ENCODE peak calls at places on chromosome 22, in eight cellular contexts. M, D, H, L, F, U, O and C are unnamed samples.

GRCh38 chr22:25898707-25899365 is 156.8 kb downstream of the MYO18B start:
- DNase-seq in M (no peak), D (no peak), H (no peak), L (no peak), F (no peak), U (no peak), O (no peak), C (no peak)

GRCh38 chr22:46535876-46536558 is 1.4 kb downstream of the CELSR1 start:
- DNase-seq in M (no peak), D (no peak), H (no peak), L (no peak), F (no peak), U (no peak), O (no peak), C (no peak)

GRCh38 chr22:47632646-47633045 is 870.2 kb downstream of the TBC1D22A start:
- DNase-seq in M (no peak), D (no peak), H (no peak), L (no peak), F (no peak), U (no peak), O (no peak), C (no peak)

GRCh38 chr22:19579113-19579811 is 55.1 kb upstream of the CLDN5 start:
- DNase-seq in M (no peak), D (no peak), H (no peak), L (no peak), F (no peak), U (no peak), O (no peak), C (no peak)

GRCh38 chr22:41517172-41518047 is 26.9 kb downstream of the POLR3H start:
- DNase-seq in M (peak; percentile 80), D (peak; percentile 22), H (peak; percentile 73), L (no peak), F (peak; percentile 34), U (no peak), O (no peak), C (peak; percentile 33)

GRCh38 chr22:23063539-23064380 is 6.6 kb upstream of the GNAZ start:
- DNase-seq in M (peak; percentile 41), D (no peak), H (no peak), L (no peak), F (no peak), U (no peak), O (no peak), C (no peak)

GRCh38 chr22:47891609-47892008 is 1129.2 kb downstream of the TBC1D22A start:
- DNase-seq in M (no peak), D (no peak), H (no peak), L (no peak), F (no peak), U (no peak), O (no peak), C (no peak)

GRCh38 chr22:20065896-20066616 is 14.0 kb upstream of the DGCR8 start:
- DNase-seq in M (no peak), D (no peak), H (no peak), L (no peak), F (no peak), U (no peak), O (no peak), C (no peak)

GRCh38 chr22:38314992-38315800 is 2.0 kb downstream of the CSNK1E start:
- DNase-seq in M (no peak), D (no peak), H (no peak), L (no peak), F (no peak), U (no peak), O (no peak), C (peak; percentile 26)

GRCh38 chr22:43203471-43203981 is 16.6 kb upstream of the TTLL12 start:
- DNase-seq in M (no peak), D (no peak), H (no peak), L (no peak), F (no peak), U (no peak), O (no peak), C (no peak)

GRCh38 chr22:27416553-27417427 is 384.8 kb downstream of the MN1 start:
- DNase-seq in M (peak; percentile 59), D (no peak), H (no peak), L (peak; percentile 26), F (peak; percentile 69), U (no peak), O (no peak), C (no peak)

GRCh38 chr22:44143596-44143995 is 37.1 kb upstream of the PARVG start:
- DNase-seq in M (no peak), D (no peak), H (no peak), L (no peak), F (no peak), U (no peak), O (no peak), C (no peak)

GRCh38 chr22:17402304-17402703 is 33.0 kb downstream of the CECR2 start:
- DNase-seq in M (no peak), D (no peak), H (no peak), L (no peak), F (no peak), U (no peak), O (no peak), C (no peak)

GRCh38 chr22:40423246-40423753 is 52.9 kb downstream of the SGSM3 start:
- DNase-seq in M (peak; percentile 27), D (no peak), H (no peak), L (no peak), F (no peak), U (no peak), O (no peak), C (no peak)

GRCh38 chr22:35882226-35883027 is 146.2 kb downstream of the RBFOX2 start:
- DNase-seq in M (no peak), D (no peak), H (no peak), L (no peak), F (no peak), U (no peak), O (no peak), C (no peak)

GRCh38 chr22:49269928-49270327 is 557.7 kb downstream of the BRD1 start:
- DNase-seq in M (no peak), D (no peak), H (no peak), L (no peak), F (no peak), U (no peak), O (no peak), C (no peak)

GRCh38 chr22:48234011-48234410 is 1471.6 kb downstream of the TBC1D22A start:
- DNase-seq in M (no peak), D (no peak), H (peak; percentile 28), L (no peak), F (no peak), U (no peak), O (no peak), C (no peak)

GRCh38 chr22:33823552-33823951 is 96.7 kb downstream of the LARGE1 start:
- DNase-seq in M (no peak), D (no peak), H (no peak), L (no peak), F (peak; percentile 75), U (no peak), O (no peak), C (no peak)

GRCh38 chr22:24950272-24950902 is 2.1 kb upstream of the KIAA1671 start:
- DNase-seq in M (no peak), D (peak; percentile 43), H (no peak), L (no peak), F (peak; percentile 26), U (no peak), O (no peak), C (no peak)

GRCh38 chr22:36860821-36861659 is at the start of gene NCF4:
- DNase-seq in M (no peak), D (no peak), H (peak; percentile 77), L (no peak), F (no peak), U (no peak), O (no peak), C (no peak)

GRCh38 chr22:37240240-37240940 is 3.7 kb downstream of the RAC2 start:
- DNase-seq in M (no peak), D (no peak), H (peak; percentile 59), L (no peak), F (no peak), U (no peak), O (no peak), C (no peak)

GRCh38 chr22:28570697-28571373 is 108.8 kb downstream of the TTC28 start:
- DNase-seq in M (no peak), D (no peak), H (no peak), L (no peak), F (no peak), U (no peak), O (no peak), C (no peak)

GRCh38 chr22:17565986-17566687 is 2.8 kb downstream of the SLC25A18 start:
- DNase-seq in M (no peak), D (no peak), H (no peak), L (no peak), F (no peak), U (no peak), O (no peak), C (no peak)

GRCh38 chr22:47192651-47193437 is 430.4 kb downstream of the TBC1D22A start:
- DNase-seq in M (peak; percentile 43), D (peak; percentile 87), H (peak; percentile 47), L (no peak), F (no peak), U (no peak), O (no peak), C (no peak)

GRCh38 chr22:35842519-35842913 is 124.8 kb downstream of the APOL5 start:
- DNase-seq in M (no peak), D (no peak), H (no peak), L (no peak), F (no peak), U (no peak), O (no peak), C (no peak)

GRCh38 chr22:48182896-48183805 is 1420.7 kb downstream of the TBC1D22A start:
- DNase-seq in M (no peak), D (no peak), H (peak; percentile 43), L (no peak), F (no peak), U (no peak), O (no peak), C (no peak)

GRCh38 chr22:35288116-35288515 is 11.6 kb upstream of the TOM1 start:
- DNase-seq in M (no peak), D (no peak), H (no peak), L (no peak), F (no peak), U (no peak), O (no peak), C (no peak)

GRCh38 chr22:35717572-35717971 is at the start of gene APOL5:
- DNase-seq in M (no peak), D (no peak), H (no peak), L (no peak), F (no peak), U (no peak), O (no peak), C (no peak)

GRCh38 chr22:36871669-36872081 is 10.9 kb downstream of the NCF4 start:
- DNase-seq in M (no peak), D (no peak), H (no peak), L (no peak), F (no peak), U (no peak), O (no peak), C (no peak)

GRCh38 chr22:46514592-46515207 is 22.7 kb downstream of the CELSR1 start:
- DNase-seq in M (no peak), D (no peak), H (no peak), L (no peak), F (peak; percentile 55), U (no peak), O (no peak), C (no peak)

GRCh38 chr22:39618996-39619530 is 48.5 kb downstream of the CACNA1I start:
- DNase-seq in M (no peak), D (no peak), H (no peak), L (no peak), F (no peak), U (no peak), O (no peak), C (no peak)

GRCh38 chr22:37410174-37411055 is 16.9 kb downstream of the ELFN2 start:
- DNase-seq in M (no peak), D (no peak), H (no peak), L (no peak), F (no peak), U (no peak), O (no peak), C (no peak)

GRCh38 chr22:35448552-35448922 is 48.6 kb downstream of the MCM5 start:
- DNase-seq in M (no peak), D (no peak), H (no peak), L (no peak), F (no peak), U (no peak), O (no peak), C (no peak)

GRCh38 chr22:35435201-35435712 is 35.3 kb downstream of the MCM5 start:
- DNase-seq in M (no peak), D (no peak), H (no peak), L (no peak), F (no peak), U (no peak), O (no peak), C (no peak)